ENCODE peak calls at places on chromosomes 5 and 9, in ten cellular contexts. L is H9; X is stimulated activated CD4-positive, alpha-beta T cell treated with anti-CD3 and anti-CD28 coated beads, Interleukin-12 subunit alpha, Interleukin-12 subunit beta, amount 100 ng/mL, for 4 hours; G is GM23248; M is GM06990; Q is mesenteric fat pad; T is SJSA1; K is AG08396; R is left kidney; E is globus pallidus. C is an unnamed sample.

GRCh38 chr5:82164957-82165698 is 113.0 kb downstream of the RPS23 start:
- DNase-seq in R (peak), X (no peak), G (peak), E (peak), L (peak), Q (no peak), K (no peak), T (peak), M (no peak), C (no peak)

GRCh38 chr9:27371382-27371781 is 74.4 kb upstream of the EQTN start:
- DNase-seq in T (no peak), G (no peak), E (no peak), K (no peak), X (no peak), L (no peak), R (peak), M (no peak), Q (no peak), C (no peak)

GRCh38 chr5:142929602-142930001 is 159.4 kb downstream of the ARHGAP26 start:
- DNase-seq in X (no peak), R (no peak), G (no peak), E (no peak), Q (no peak), L (no peak), T (no peak), K (no peak), M (no peak), C (peak)

GRCh38 chr5:177487975-177488374 is 9.4 kb downstream of the PDLIM7 start:
- DNase-seq in T (no peak), R (no peak), L (no peak), K (no peak), X (no peak), Q (no peak), E (no peak), G (no peak), M (no peak), C (no peak)

GRCh38 chr9:115167175-115167574 is 49.2 kb upstream of the TNC start:
- DNase-seq in E (no peak), L (no peak), X (no peak), M (no peak), R (no peak), K (peak), Q (no peak), T (peak), G (peak), C (no peak)

GRCh38 chr5:20276061-20276958 is 288.3 kb upstream of the CDH18 start:
- DNase-seq in L (peak), K (peak), R (no peak), E (no peak), X (no peak), G (peak), Q (no peak), M (no peak), T (no peak), C (no peak)

GRCh38 chr5:159095218-159095617 is 4.5 kb downstream of the EBF1 start:
- DNase-seq in T (no peak), M (peak), K (no peak), G (no peak), X (no peak), Q (no peak), L (peak), R (peak), E (no peak), C (no peak)

GRCh38 chr9:99055384-99055783 is 49.5 kb upstream of the TGFBR1 start:
- DNase-seq in Q (no peak), X (no peak), E (no peak), L (no peak), K (no peak), T (no peak), G (peak), M (no peak), R (no peak), C (no peak)

GRCh38 chr9:81787747-81788632 is 98.6 kb upstream of the TLE1 start:
- DNase-seq in X (no peak), G (peak), L (no peak), Q (no peak), T (peak), R (no peak), M (no peak), K (peak), E (no peak), C (no peak)

GRCh38 chr9:110015759-110016158 is 192.2 kb downstream of the C9orf152 start:
- DNase-seq in E (no peak), K (no peak), X (no peak), Q (no peak), M (no peak), L (no peak), T (peak), G (peak), R (no peak), C (no peak)

GRCh38 chr9:127136081-127136879 is 13.8 kb upstream of the ANGPTL2 start:
- DNase-seq in G (no peak), R (no peak), T (peak), K (no peak), X (no peak), Q (peak), M (no peak), E (no peak), L (no peak), C (no peak)